ENCODE peak calls at places on chromosomes 2 and 18, in six cellular contexts. W is lower lobe of right lung; O is astrocyte; N is CD4-positive, alpha-beta T cell; F is sigmoid colon; M is MCF 10A. I is an unnamed sample.

GRCh38 chr2:69546646-69547045 is 96.9 kb downstream of the AAK1 start:
- DNase-seq in F (no peak), N (no peak), W (no peak), O (no peak), M (no peak), I (no peak)

GRCh38 chr2:98704499-98705332 is 26.2 kb downstream of the MGAT4A start:
- DNase-seq in W (no peak), N (no peak), F (no peak), O (no peak), M (no peak), I (no peak)

GRCh38 chr2:64792310-64792709 is 138.6 kb upstream of the SERTAD2 start:
- DNase-seq in M (no peak), W (no peak), N (no peak), O (no peak), F (no peak), I (no peak)

GRCh38 chr2:38013158-38013752 is 62.7 kb downstream of the CYP1B1 start:
- DNase-seq in W (no peak), O (peak), M (peak), F (no peak), N (no peak), I (peak)

GRCh38 chr2:8168876-8169275 is 513.0 kb upstream of the ID2 start:
- DNase-seq in W (no peak), N (no peak), O (no peak), F (no peak), M (no peak), I (peak)

GRCh38 chr2:32479224-32479623 is 122.4 kb downstream of the BIRC6 start:
- DNase-seq in W (no peak), M (no peak), O (peak), F (no peak), N (no peak), I (peak)

GRCh38 chr2:171210864-171211431 is 50.3 kb upstream of the TLK1 start:
- DNase-seq in N (peak), W (no peak), M (no peak), O (no peak), F (no peak), I (no peak)

GRCh38 chr18:52254367-52254766 is 85.6 kb upstream of the DCC start:
- DNase-seq in W (no peak), M (no peak), O (no peak), N (no peak), F (no peak), I (no peak)

GRCh38 chr2:85873679-85874078 is 15.1 kb downstream of the ST3GAL5 start:
- DNase-seq in W (no peak), O (no peak), M (no peak), N (no peak), F (no peak), I (no peak)
- TF ChIP-seq CTCF in W (no peak), O (peak), M (no peak), N (no peak), F (no peak), I (peak)

DNA sequence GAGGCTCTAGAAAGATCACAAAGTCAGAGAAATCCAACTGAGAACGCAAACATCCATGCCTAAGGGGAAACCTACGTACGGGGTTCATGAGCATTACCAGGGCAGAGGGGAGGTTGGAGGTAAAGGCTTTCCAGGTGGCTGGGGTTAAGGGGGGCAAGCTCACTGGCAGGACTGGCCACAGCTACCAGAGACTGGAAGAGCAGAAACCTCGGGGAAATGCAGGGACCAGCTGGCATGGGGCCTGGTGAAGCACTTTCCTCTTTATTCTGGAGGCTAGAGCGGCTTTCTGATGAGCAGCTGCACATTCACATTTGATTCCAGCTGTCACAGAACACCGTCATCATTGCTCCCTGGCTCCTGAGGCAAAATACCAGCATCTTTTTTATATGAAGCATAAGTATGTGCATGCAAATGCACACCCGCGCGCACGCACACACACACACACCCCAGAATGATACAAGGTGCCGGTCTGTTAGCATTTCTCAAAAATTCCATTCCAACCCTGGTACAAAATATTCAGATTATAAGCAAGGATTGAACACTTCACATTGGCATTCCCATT is 28.7 kb upstream of the LRRC30 start:
- DNase-seq in O (no peak), N (no peak), M (no peak), F (no peak), W (no peak), I (no peak)
- TF ChIP-seq CTCF in O (no peak), N (no peak), M (no peak), F (no peak), W (no peak), I (no peak)

GRCh38 chr18:34816183-34816582 is 106.1 kb downstream of the DTNA start:
- DNase-seq in M (no peak), O (no peak), N (no peak), F (no peak), W (no peak), I (no peak)

GRCh38 chr18:34817636-34818035 is 107.5 kb downstream of the DTNA start:
- DNase-seq in M (no peak), O (no peak), F (no peak), N (no peak), W (no peak), I (no peak)

GRCh38 chr18:34818069-34818468 is 108.0 kb downstream of the DTNA start:
- DNase-seq in O (no peak), W (no peak), N (no peak), M (no peak), F (no peak), I (no peak)

GRCh38 chr18:34820360-34820759 is 110.3 kb downstream of the DTNA start:
- DNase-seq in O (no peak), N (no peak), M (no peak), W (no peak), F (no peak), I (no peak)

GRCh38 chr18:34821669-34822210 is 111.6 kb downstream of the DTNA start:
- DNase-seq in N (no peak), M (no peak), O (no peak), F (no peak), W (no peak), I (no peak)
- TF ChIP-seq CTCF in N (no peak), M (no peak), O (no peak), F (no peak), W (no peak), I (no peak)

GRCh38 chr2:234102112-234102511 is 51.6 kb downstream of the SPP2 start:
- DNase-seq in W (no peak), O (no peak), F (no peak), M (no peak), N (no peak), I (no peak)
- TF ChIP-seq CTCF in W (no peak), O (no peak), F (no peak), M (no peak), N (peak), I (no peak)

DNA sequence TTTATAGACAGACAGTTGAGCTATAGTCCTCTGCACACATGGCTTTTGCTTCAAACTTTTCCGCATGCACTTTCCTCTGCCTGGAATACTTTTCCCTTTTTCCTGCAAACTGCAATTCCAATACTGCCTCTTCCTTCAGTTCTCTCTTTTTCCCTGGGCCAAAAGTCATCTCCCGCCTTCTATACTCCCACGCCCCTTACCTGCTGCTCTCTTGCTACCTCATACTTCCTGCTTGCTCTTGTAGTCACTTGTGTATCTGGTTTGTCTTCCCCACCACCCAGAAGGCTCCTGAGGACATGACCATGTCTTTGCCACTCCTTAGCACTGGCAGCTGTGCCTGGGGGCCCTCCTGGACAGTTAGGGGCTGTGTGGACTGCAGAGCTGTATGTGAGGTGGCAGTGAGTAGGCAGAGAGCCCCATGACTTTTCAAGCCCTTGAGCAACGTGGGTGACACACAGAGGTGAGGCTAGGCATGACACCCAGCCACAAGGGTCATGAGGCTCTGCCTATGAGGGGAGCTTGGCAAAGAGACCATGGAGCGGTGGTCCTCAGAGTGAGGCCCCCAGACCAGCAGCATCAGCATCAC is 23.2 kb downstream of the SPEG start:
- DNase-seq in O (no peak), F (no peak), M (peak), N (no peak), W (no peak), I (no peak)
- TF ChIP-seq CTCF in O (no peak), F (no peak), M (peak), N (no peak), W (peak), I (no peak)

GRCh38 chr2:20589975-20590703 is 60.8 kb downstream of the HS1BP3 start:
- DNase-seq in N (no peak), O (peak), W (peak), F (peak), M (no peak), I (no peak)

GRCh38 chr2:20590704-20591515 is 60.0 kb downstream of the HS1BP3 start:
- DNase-seq in M (no peak), N (no peak), O (no peak), W (peak), F (peak), I (no peak)

GRCh38 chr2:20593072-20594034 is 57.5 kb downstream of the HS1BP3 start:
- DNase-seq in M (peak), O (peak), W (peak), F (peak), N (no peak), I (peak)

GRCh38 chr2:20594048-20594750 is 56.7 kb downstream of the HS1BP3 start:
- DNase-seq in F (peak), O (no peak), M (no peak), W (no peak), N (no peak), I (no peak)

GRCh38 chr2:20592106-20593071 is 58.5 kb downstream of the HS1BP3 start:
- DNase-seq in F (peak), O (no peak), N (no peak), W (peak), M (no peak), I (no peak)
- TF ChIP-seq CTCF in F (no peak), O (no peak), N (no peak), W (peak), M (no peak), I (no peak)

GRCh38 chr2:232325324-232326273 is 53.0 kb upstream of the ALPP start:
- DNase-seq in N (peak), M (peak), O (no peak), F (peak), W (peak), I (peak)
- TF ChIP-seq CTCF in N (peak), M (peak), O (peak), F (peak), W (peak), I (peak)

DNA sequence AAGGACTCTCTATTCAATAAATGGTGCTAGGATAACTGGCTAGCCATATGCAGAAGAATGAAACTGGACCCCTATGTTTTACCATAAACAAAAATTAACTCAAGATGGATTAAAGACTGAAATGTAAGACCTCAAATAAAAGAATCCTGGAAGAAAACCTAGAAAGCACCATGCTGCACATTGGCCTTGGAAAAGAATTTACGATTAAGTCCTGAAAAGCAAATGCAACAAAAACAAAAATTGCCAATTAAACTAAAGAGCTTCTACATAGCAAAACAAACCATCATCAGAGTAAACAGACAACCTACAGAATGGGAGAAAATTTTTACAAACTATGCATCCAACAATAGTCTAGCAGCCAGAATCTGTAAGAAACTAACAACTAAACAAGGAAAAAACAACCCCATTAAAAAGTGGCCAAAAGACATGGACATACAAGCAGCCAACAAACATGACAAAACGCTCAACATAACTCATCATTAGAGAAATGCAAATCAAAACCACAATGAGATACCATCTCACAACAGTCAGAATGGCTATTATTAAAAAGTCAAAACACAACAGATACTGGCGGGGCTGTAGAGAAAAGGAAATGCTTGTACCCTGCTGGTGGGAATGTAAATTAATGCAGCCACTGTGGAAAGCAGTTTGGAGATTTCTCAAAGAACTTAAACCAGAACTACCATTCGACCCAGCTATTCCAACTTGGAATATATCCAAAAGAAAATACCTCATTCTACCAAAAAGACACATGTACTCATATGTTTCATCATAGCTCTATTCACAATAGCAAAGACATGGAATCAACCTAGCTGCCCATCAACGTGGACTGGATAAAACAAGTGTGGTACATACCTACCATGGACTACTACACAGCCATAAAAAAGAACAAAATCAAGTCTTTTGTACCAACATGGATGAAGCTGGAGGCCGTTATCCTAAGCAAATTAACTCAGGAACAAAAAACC is 30.6 kb downstream of the SEPTIN10 start:
- DNase-seq in N (no peak), F (no peak), M (no peak), O (no peak), W (no peak), I (no peak)
- TF ChIP-seq CTCF in N (no peak), F (no peak), M (no peak), O (peak), W (no peak), I (no peak)

GRCh38 chr2:24457730-24458129 is 33.3 kb upstream of the NCOA1 start:
- DNase-seq in M (no peak), W (no peak), F (no peak), O (no peak), N (no peak), I (no peak)
- TF ChIP-seq CTCF in M (no peak), W (no peak), F (no peak), O (no peak), N (no peak), I (no peak)

GRCh38 chr2:207487650-207488315 is 42.0 kb upstream of the CREB1 start:
- DNase-seq in O (peak), W (no peak), F (no peak), M (peak), N (no peak), I (peak)
- TF ChIP-seq CTCF in O (peak), W (no peak), F (no peak), M (peak), N (no peak), I (peak)

I was measured in fibroblast of the aortic adventitia.